ENCODE peak calls at places on chromosomes 5 and 9, in nine cellular contexts. F is posterior cingulate gyrus, B is PC-9, S is HEK293T, T is OCI-M1, L is nucleus accumbens, D is T-helper 9 cell, Y is A673, N is endodermal cell. Z is an unnamed sample.

GRCh38 chr5:66281309-66281708 is 137.2 kb downstream of the SREK1 start:
- DNase-seq in F (no peak), B (no peak), S (no peak), T (no peak), L (no peak), D (no peak), Y (no peak), N (no peak), Z (no peak)

GRCh38 chr9:121860744-121861143 is 209.3 kb downstream of the DAB2IP start:
- DNase-seq in F (no peak), B (no peak), S (no peak), T (no peak), L (no peak), D (no peak), Y (peak), N (no peak), Z (no peak)

GRCh38 chr9:86741311-86742215 is 205.7 kb downstream of the GAS1 start:
- DNase-seq in F (no peak), B (peak), S (peak), T (no peak), L (no peak), D (no peak), Y (peak), N (peak), Z (no peak)

GRCh38 chr9:116809656-116810055 is 122.6 kb downstream of the TRIM32 start:
- DNase-seq in F (no peak), B (no peak), S (no peak), T (no peak), L (no peak), D (no peak), Y (no peak), N (no peak), Z (no peak)

GRCh38 chr5:112142769-112143270 is 276.3 kb downstream of the EPB41L4A start:
- DNase-seq in F (no peak), B (no peak), S (no peak), T (no peak), L (no peak), D (no peak), Y (peak), N (no peak), Z (no peak)

GRCh38 chr5:74624501-74624900 is 16.0 kb downstream of the ENC1 start:
- DNase-seq in F (no peak), B (peak), S (no peak), T (no peak), L (no peak), D (no peak), Y (no peak), N (no peak), Z (no peak)

GRCh38 chr5:128241071-128241695 is 157.6 kb downstream of the SLC12A2 start:
- DNase-seq in F (no peak), B (no peak), S (no peak), T (no peak), L (no peak), D (no peak), Y (no peak), N (no peak), Z (no peak)

GRCh38 chr9:134620751-134621557 is 20.6 kb upstream of the COL5A1 start:
- DNase-seq in F (peak), B (no peak), S (no peak), T (no peak), L (no peak), D (no peak), Y (no peak), N (peak), Z (no peak)

GRCh38 chr9:36802171-36802920 is 229.7 kb downstream of the MELK start:
- DNase-seq in F (no peak), B (no peak), S (no peak), T (no peak), L (peak), D (no peak), Y (no peak), N (no peak), Z (no peak)

GRCh38 chr9:101995231-101995630 is 256.8 kb upstream of the GRIN3A start:
- DNase-seq in F (no peak), B (no peak), S (no peak), T (no peak), L (no peak), D (no peak), Y (no peak), N (no peak), Z (no peak)

GRCh38 chr5:1973391-1974013 is 90.8 kb upstream of the IRX4 start:
- DNase-seq in F (peak), B (no peak), S (no peak), T (no peak), L (peak), D (no peak), Y (no peak), N (peak), Z (no peak)

GRCh38 chr9:119803679-119804078 is 434.4 kb upstream of the BRINP1 start:
- DNase-seq in F (no peak), B (no peak), S (no peak), T (no peak), L (no peak), D (no peak), Y (no peak), N (no peak), Z (no peak)

GRCh38 chr5:647727-648126 is 35.6 kb downstream of the CEP72 start:
- DNase-seq in F (no peak), B (no peak), S (no peak), T (no peak), L (no peak), D (no peak), Y (no peak), N (no peak), Z (no peak)

GRCh38 chr5:66744040-66744439 is 147.8 kb downstream of the MAST4 start:
- DNase-seq in F (no peak), B (no peak), S (no peak), T (peak), L (no peak), D (no peak), Y (peak), N (no peak), Z (no peak)

GRCh38 chr5:154370119-154370518 is 75.7 kb upstream of the SAP30L start:
- DNase-seq in F (no peak), B (peak), S (no peak), T (no peak), L (no peak), D (no peak), Y (peak), N (peak), Z (no peak)

GRCh38 chr9:124188331-124189110 is 69.2 kb upstream of the NEK6 start:
- DNase-seq in F (no peak), B (no peak), S (no peak), T (no peak), L (no peak), D (no peak), Y (no peak), N (no peak), Z (no peak)

GRCh38 chr5:177366528-177367322 is 9.0 kb downstream of the RGS14 start:
- DNase-seq in F (no peak), B (no peak), S (peak), T (no peak), L (peak), D (no peak), Y (peak), N (peak), Z (no peak)

GRCh38 chr5:25858019-25858418 is 1180.4 kb downstream of the CDH9 start:
- DNase-seq in F (no peak), B (no peak), S (peak), T (peak), L (no peak), D (no peak), Y (peak), N (peak), Z (peak)

GRCh38 chr5:56327810-56328209 is 94.7 kb upstream of the ANKRD55 start:
- DNase-seq in F (no peak), B (no peak), S (no peak), T (peak), L (no peak), D (peak), Y (no peak), N (no peak), Z (no peak)

GRCh38 chr9:105114956-105115728 is 129.3 kb upstream of the SLC44A1 start:
- DNase-seq in F (no peak), B (no peak), S (no peak), T (peak), L (no peak), D (no peak), Y (no peak), N (no peak), Z (no peak)

GRCh38 chr5:103371046-103371603 is 112.6 kb downstream of the MACIR start:
- DNase-seq in F (no peak), B (no peak), S (no peak), T (no peak), L (no peak), D (no peak), Y (no peak), N (no peak), Z (no peak)

GRCh38 chr5:166716856-166717492 is 1574.5 kb upstream of the WWC1 start:
- DNase-seq in F (no peak), B (no peak), S (no peak), T (no peak), L (no peak), D (no peak), Y (no peak), N (no peak), Z (no peak)

GRCh38 chr5:37165761-37166160 is 83.4 kb downstream of the CPLANE1 start:
- DNase-seq in F (no peak), B (no peak), S (no peak), T (no peak), L (no peak), D (no peak), Y (no peak), N (no peak), Z (no peak)

GRCh38 chr5:172939045-172939444 is 20.2 kb upstream of the RPL26L1 start:
- DNase-seq in F (no peak), B (no peak), S (peak), T (peak), L (no peak), D (no peak), Y (peak), N (peak), Z (peak)

GRCh38 chr5:114898602-114899001 is 271.1 kb downstream of the TRIM36 start:
- DNase-seq in F (no peak), B (no peak), S (no peak), T (no peak), L (no peak), D (no peak), Y (peak), N (peak), Z (no peak)

GRCh38 chr5:141479776-141480175 is 4.0 kb downstream of the PCDHGC3 start:
- DNase-seq in F (no peak), B (no peak), S (no peak), T (no peak), L (no peak), D (no peak), Y (no peak), N (no peak), Z (no peak)

GRCh38 chr9:119284118-119284517 is 85.1 kb downstream of the BRINP1 start:
- DNase-seq in F (peak), B (no peak), S (peak), T (no peak), L (peak), D (no peak), Y (peak), N (peak), Z (peak)

GRCh38 chr5:527646-528591 is 3.7 kb upstream of the SLC9A3 start:
- DNase-seq in F (peak), B (no peak), S (no peak), T (no peak), L (no peak), D (no peak), Y (no peak), N (no peak), Z (no peak)

GRCh38 chr9:101481296-101481695 is 45.7 kb upstream of the ALDOB start:
- DNase-seq in F (no peak), B (no peak), S (no peak), T (peak), L (no peak), D (no peak), Y (no peak), N (no peak), Z (no peak)

GRCh38 chr9:120900821-120901220 is 23.8 kb upstream of the PHF19 start:
- DNase-seq in F (no peak), B (no peak), S (no peak), T (no peak), L (no peak), D (no peak), Y (no peak), N (no peak), Z (no peak)

GRCh38 chr9:132372177-132373095 is 17.6 kb upstream of the SETX start:
- DNase-seq in F (no peak), B (peak), S (no peak), T (peak), L (peak), D (no peak), Y (peak), N (peak), Z (no peak)

GRCh38 chr5:173815571-173815970 is 72.6 kb upstream of the CPEB4 start:
- DNase-seq in F (no peak), B (no peak), S (no peak), T (no peak), L (no peak), D (no peak), Y (no peak), N (no peak), Z (no peak)

GRCh38 chr9:134185536-134186011 is 21.2 kb upstream of the RNU6ATAC start:
- DNase-seq in F (peak), B (no peak), S (no peak), T (no peak), L (no peak), D (no peak), Y (no peak), N (peak), Z (no peak)